ENCODE peak calls at places on chromosomes 13 and 19, in six cellular contexts. K is esophagus squamous epithelium, O is AG10803, Y is IMR-90, M is AG04450, L is stomach. T is an unnamed sample.

GRCh38 chr19:56538761-56539263 is at the start of gene ZFP28:
- DNase-seq in K (peak), O (no peak), M (no peak), L (no peak), Y (no peak), T (no peak)

GRCh38 chr13:75639426-75639825 is 3.3 kb downstream of the LMO7 start:
- DNase-seq in K (no peak), O (no peak), M (no peak), L (no peak), Y (no peak), T (no peak)

GRCh38 chr19:15368798-15369593 is 10.6 kb downstream of the AKAP8 start:
- DNase-seq in O (no peak), M (no peak), K (no peak), L (no peak), Y (no peak), T (no peak)

GRCh38 chr19:21705393-21705792 is 62.0 kb downstream of the ZNF100 start:
- DNase-seq in Y (no peak), K (no peak), L (no peak), M (no peak), O (no peak), T (no peak)

GRCh38 chr19:41708481-41708880 is at the start of gene CEACAM5:
- DNase-seq in O (no peak), L (no peak), K (no peak), M (no peak), Y (no peak), T (no peak)

GRCh38 chr13:44396963-44397580 is 23.4 kb downstream of the SERP2 start:
- DNase-seq in L (no peak), M (no peak), O (no peak), Y (peak), K (no peak), T (peak)

GRCh38 chr19:5540208-5540607 is 27.5 kb downstream of the TINCR start:
- DNase-seq in K (no peak), O (no peak), L (no peak), Y (no peak), M (no peak), T (no peak)

GRCh38 chr13:45398862-45399261 is 19.3 kb downstream of the SLC25A30 start:
- DNase-seq in O (no peak), L (no peak), K (no peak), M (no peak), Y (no peak), T (no peak)

GRCh38 chr19:18978616-18979015 is 37.6 kb upstream of the HOMER3 start:
- DNase-seq in K (no peak), M (no peak), Y (no peak), L (no peak), O (no peak), T (no peak)

GRCh38 chr19:51246153-51246552 is 4.7 kb upstream of the SIGLECL1 start:
- DNase-seq in M (no peak), K (no peak), Y (peak), L (no peak), O (peak), T (no peak)

GRCh38 chr19:38796154-38796553 is 7.2 kb downstream of the LGALS7B start:
- DNase-seq in O (no peak), M (no peak), K (no peak), L (no peak), Y (no peak), T (no peak)
- TF ChIP-seq CTCF in O (no peak), M (no peak), K (no peak), L (no peak), Y (no peak), T (no peak)

GRCh38 chr13:46666727-46667456 is 113.9 kb downstream of the LRCH1 start:
- DNase-seq in L (no peak), O (no peak), K (no peak), Y (no peak), M (no peak), T (no peak)
- H3K4me3 ChIP-seq in L (no peak), O (no peak), K (no peak), Y (no peak), M (no peak), T (no peak)

GRCh38 chr13:101115762-101116161 is 300.5 kb downstream of the NALCN start:
- DNase-seq in M (no peak), Y (no peak), L (no peak), K (no peak), O (peak), T (peak)
- TF ChIP-seq CTCF in M (peak), Y (peak), L (no peak), K (no peak), O (peak), T (peak)

GRCh38 chr19:8610928-8611284 is 391 bp upstream of the ADAMTS10 start:
- DNase-seq in L (no peak), K (no peak), Y (no peak), O (no peak), M (no peak), T (no peak)
- H3K4me3 ChIP-seq in L (peak), K (peak), Y (peak), O (no peak), M (peak), T (no peak)